ENCODE peak calls at places on chromosomes 12 and 14, in eight cellular contexts. J is stimulated activated CD4-positive, alpha-beta T cell treated with anti-CD3 and anti-CD28 coated beads, TNF-alpha, amount 100 ng/mL, for 48 hours; C is AG09309; T is ELR; V is RCC 7860; K is EL; N is GM06990; S is NCI-H1417. R is an unnamed sample.

GRCh38 chr12:38268612-38269011 is 48.0 kb upstream of the ALG10B start:
- DNase-seq in J (no peak), C (no peak), T (no peak), V (no peak), K (no peak), N (no peak), S (no peak), R (no peak)

GRCh38 chr12:3641428-3641883 is 111.5 kb downstream of the CRACR2A start:
- DNase-seq in J (no peak), C (peak), T (peak), V (peak), K (peak), N (no peak), S (no peak), R (peak)

GRCh38 chr12:92596388-92596787 is 106.4 kb upstream of the PLEKHG7 start:
- DNase-seq in J (no peak), C (no peak), T (peak), V (peak), K (peak), N (no peak), S (no peak), R (no peak)

GRCh38 chr14:104099096-104100041 is 13.9 kb downstream of the ASPG start:
- DNase-seq in J (no peak), C (no peak), T (no peak), V (no peak), K (no peak), N (no peak), S (no peak), R (peak)

GRCh38 chr12:1047898-1048660 is 57.1 kb downstream of the ERC1 start:
- DNase-seq in J (no peak), C (no peak), T (no peak), V (no peak), K (no peak), N (no peak), S (no peak), R (peak)

GRCh38 chr12:4679711-4680110 is 30.8 kb downstream of the NDUFA9 start:
- DNase-seq in J (no peak), C (no peak), T (no peak), V (no peak), K (no peak), N (no peak), S (no peak), R (no peak)

GRCh38 chr12:2686280-2686646 is 108.5 kb upstream of the FKBP4 start:
- DNase-seq in J (no peak), C (no peak), T (no peak), V (no peak), K (no peak), N (no peak), S (no peak), R (no peak)

GRCh38 chr12:123120452-123121166 is 30.3 kb downstream of the PITPNM2 start:
- DNase-seq in J (no peak), C (no peak), T (no peak), V (no peak), K (no peak), N (no peak), S (peak), R (no peak)

GRCh38 chr12:69509308-69509736 is 39.1 kb downstream of the FRS2 start:
- DNase-seq in J (no peak), C (no peak), T (peak), V (no peak), K (peak), N (no peak), S (no peak), R (no peak)

GRCh38 chr12:131118366-131118765 is 164.7 kb downstream of the ADGRD1 start:
- DNase-seq in J (no peak), C (no peak), T (no peak), V (no peak), K (no peak), N (no peak), S (no peak), R (no peak)

GRCh38 chr14:65267856-65268255 is 144.7 kb upstream of the FUT8 start:
- DNase-seq in J (no peak), C (no peak), T (no peak), V (no peak), K (no peak), N (no peak), S (no peak), R (no peak)

GRCh38 chr12:95949801-95950206 is 6.7 kb downstream of the AMDHD1 start:
- DNase-seq in J (no peak), C (no peak), T (no peak), V (no peak), K (no peak), N (no peak), S (no peak), R (no peak)

GRCh38 chr12:62799126-62799736 is 135.7 kb downstream of the PPM1H start:
- DNase-seq in J (peak), C (no peak), T (peak), V (peak), K (peak), N (no peak), S (peak), R (peak)

GRCh38 chr14:55832122-55832911 is 252.3 kb downstream of the KTN1 start:
- DNase-seq in J (no peak), C (no peak), T (peak), V (peak), K (peak), N (no peak), S (no peak), R (no peak)

GRCh38 chr14:34692898-34693227 is 21.5 kb downstream of the CFL2 start:
- DNase-seq in J (no peak), C (no peak), T (no peak), V (no peak), K (no peak), N (no peak), S (no peak), R (no peak)

GRCh38 chr14:53927171-53927570 is 29.5 kb downstream of the BMP4 start:
- DNase-seq in J (no peak), C (no peak), T (peak), V (no peak), K (peak), N (no peak), S (no peak), R (peak)

GRCh38 chr14:105397350-105397931 is 897 bp upstream of the TEX22 start:
- DNase-seq in J (no peak), C (no peak), T (peak), V (no peak), K (no peak), N (no peak), S (no peak), R (no peak)

GRCh38 chr12:131831021-131831571 is 2.9 kb downstream of the MMP17 start:
- DNase-seq in J (no peak), C (no peak), T (peak), V (no peak), K (peak), N (no peak), S (peak), R (peak)

GRCh38 chr12:66598081-66598480 is 80.8 kb downstream of the GRIP1 start:
- DNase-seq in J (no peak), C (no peak), T (no peak), V (no peak), K (no peak), N (no peak), S (no peak), R (no peak)

GRCh38 chr14:69506241-69506595 is 21.7 kb downstream of the PLEKHD1 start:
- DNase-seq in J (no peak), C (no peak), T (no peak), V (no peak), K (no peak), N (no peak), S (no peak), R (no peak)

GRCh38 chr14:99603471-99603933 is 505 bp downstream of the CCDC85C start:
- DNase-seq in J (peak), C (no peak), T (peak), V (no peak), K (peak), N (peak), S (peak), R (no peak)

GRCh38 chr12:110349096-110349495 is 54.4 kb downstream of the ANAPC7 start:
- DNase-seq in J (no peak), C (no peak), T (no peak), V (no peak), K (no peak), N (no peak), S (no peak), R (no peak)

GRCh38 chr14:40629144-40629543 is 977.5 kb upstream of the LRFN5 start:
- DNase-seq in J (no peak), C (no peak), T (no peak), V (no peak), K (no peak), N (no peak), S (no peak), R (no peak)

GRCh38 chr12:25151476-25151875 is 43.5 kb downstream of the DNAI7 start:
- DNase-seq in J (no peak), C (peak), T (peak), V (peak), K (peak), N (no peak), S (no peak), R (peak)

GRCh38 chr14:77489051-77489450 is 9.6 kb downstream of the ISM2 start:
- DNase-seq in J (no peak), C (no peak), T (no peak), V (no peak), K (no peak), N (no peak), S (no peak), R (no peak)

GRCh38 chr12:3309805-3310204 is 181.2 kb upstream of the PRMT8 start:
- DNase-seq in J (no peak), C (no peak), T (no peak), V (no peak), K (no peak), N (no peak), S (no peak), R (no peak)

GRCh38 chr12:90112668-90113067 is 404.0 kb upstream of the ATP2B1 start:
- DNase-seq in J (no peak), C (no peak), T (no peak), V (no peak), K (no peak), N (no peak), S (no peak), R (no peak)

GRCh38 chr12:145369-145960 is 68.5 kb downstream of the SLC6A12 start:
- DNase-seq in J (no peak), C (no peak), T (no peak), V (no peak), K (no peak), N (no peak), S (no peak), R (no peak)

R was measured in myocyte.